ENCODE peak calls at places on chromosomes 16 and 17, in six cellular contexts. One of them, this sample, is unnamed.

GRCh38 chr16:8554881-8555280 is 35.4 kb downstream of the TMEM114 start:
- DNase-seq in glutamatergic neuron: no peak
- DNase-seq in B cell: no peak
- DNase-seq in right lobe of liver: no peak
- DNase-seq in uterus: no peak
- DNase-seq in nephron progenitor cell: no peak
- DNase-seq in this sample: no peak

GRCh38 chr16:79013004-79013403 is 587.5 kb downstream of the MAF start:
- DNase-seq in glutamatergic neuron: no peak
- DNase-seq in B cell: peak
- DNase-seq in right lobe of liver: no peak
- DNase-seq in uterus: no peak
- DNase-seq in nephron progenitor cell: no peak
- DNase-seq in this sample: no peak

GRCh38 chr16:27818231-27818630 is 245.3 kb downstream of the GSG1L start:
- DNase-seq in glutamatergic neuron: peak
- DNase-seq in B cell: no peak
- DNase-seq in right lobe of liver: no peak
- DNase-seq in uterus: no peak
- DNase-seq in nephron progenitor cell: no peak
- DNase-seq in this sample: no peak

GRCh38 chr17:63442549-63443035 is 3.5 kb downstream of the CYB561 start:
- DNase-seq in glutamatergic neuron: peak
- DNase-seq in B cell: no peak
- DNase-seq in right lobe of liver: no peak
- DNase-seq in uterus: no peak
- DNase-seq in nephron progenitor cell: peak
- DNase-seq in this sample: no peak

GRCh38 chr17:38451030-38451839 is 23.0 kb downstream of the ARHGAP23 start:
- DNase-seq in glutamatergic neuron: no peak
- DNase-seq in B cell: no peak
- DNase-seq in right lobe of liver: no peak
- DNase-seq in uterus: no peak
- DNase-seq in nephron progenitor cell: peak
- DNase-seq in this sample: peak

GRCh38 chr16:81997738-81998137 is 13.5 kb downstream of the SDR42E1 start:
- DNase-seq in glutamatergic neuron: no peak
- DNase-seq in B cell: no peak
- DNase-seq in right lobe of liver: no peak
- DNase-seq in uterus: no peak
- DNase-seq in nephron progenitor cell: no peak
- DNase-seq in this sample: no peak

GRCh38 chr16:14289692-14290340 is 218.7 kb downstream of the MRTFB start:
- DNase-seq in glutamatergic neuron: peak
- DNase-seq in B cell: no peak
- DNase-seq in right lobe of liver: no peak
- DNase-seq in uterus: no peak
- DNase-seq in nephron progenitor cell: peak
- DNase-seq in this sample: no peak

GRCh38 chr17:36755586-36755985 is 154.2 kb downstream of the MRM1 start:
- DNase-seq in glutamatergic neuron: no peak
- DNase-seq in B cell: no peak
- DNase-seq in right lobe of liver: no peak
- DNase-seq in uterus: no peak
- DNase-seq in nephron progenitor cell: no peak
- DNase-seq in this sample: no peak

GRCh38 chr17:73498854-73499597 is 145.2 kb downstream of the SDK2 start:
- DNase-seq in glutamatergic neuron: no peak
- DNase-seq in B cell: no peak
- DNase-seq in right lobe of liver: no peak
- DNase-seq in uterus: no peak
- DNase-seq in nephron progenitor cell: no peak
- DNase-seq in this sample: peak

GRCh38 chr16:17607624-17608023 is 136.9 kb upstream of the XYLT1 start:
- DNase-seq in glutamatergic neuron: peak
- DNase-seq in B cell: no peak
- DNase-seq in right lobe of liver: no peak
- DNase-seq in uterus: no peak
- DNase-seq in nephron progenitor cell: no peak
- DNase-seq in this sample: no peak

GRCh38 chr16:19269098-19269497 is 16.4 kb upstream of the CLEC19A start:
- DNase-seq in glutamatergic neuron: no peak
- DNase-seq in B cell: no peak
- DNase-seq in right lobe of liver: no peak
- DNase-seq in uterus: no peak
- DNase-seq in nephron progenitor cell: no peak
- DNase-seq in this sample: no peak

DNA sequence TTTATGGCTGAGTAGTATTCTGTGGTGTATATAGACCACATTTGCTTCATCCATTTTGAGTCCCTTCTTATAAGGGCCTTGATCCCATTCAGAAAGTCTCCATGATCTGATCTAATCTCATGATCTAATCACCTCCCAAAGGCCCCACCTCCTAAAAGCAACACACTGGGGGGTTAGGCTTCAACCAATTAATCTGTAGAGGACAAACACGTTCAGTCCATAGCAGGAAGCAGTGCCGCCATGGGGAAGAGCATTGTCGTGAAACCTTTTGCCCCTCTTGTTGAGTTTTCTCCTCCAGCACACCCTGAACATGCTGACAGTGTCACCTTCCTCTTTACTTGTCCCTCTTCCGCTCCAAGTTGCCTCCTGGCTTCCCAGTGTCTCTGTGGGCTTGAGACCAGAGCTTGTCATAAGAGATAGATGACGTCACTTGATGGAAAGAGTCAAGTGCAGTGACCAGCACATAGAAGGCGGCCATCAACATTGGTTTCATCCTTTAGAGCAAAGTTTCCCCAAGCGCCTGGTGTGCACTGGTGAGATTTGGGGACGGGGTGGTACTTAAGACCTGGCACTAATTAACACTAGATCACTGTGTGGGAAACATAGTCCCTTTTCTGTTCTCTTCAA is 74.1 kb downstream of the PRKCB start:
- DNase-seq in glutamatergic neuron: no peak
- DNase-seq in B cell: no peak
- DNase-seq in right lobe of liver: no peak
- DNase-seq in uterus: no peak
- DNase-seq in nephron progenitor cell: no peak
- DNase-seq in this sample: no peak
- TF ChIP-seq CTCF in glutamatergic neuron: no peak
- TF ChIP-seq CTCF in B cell: no peak
- TF ChIP-seq CTCF in right lobe of liver: no peak
- TF ChIP-seq CTCF in uterus: no peak
- TF ChIP-seq CTCF in nephron progenitor cell: no peak
- TF ChIP-seq CTCF in this sample: no peak

GRCh38 chr16:84183911-84184310 is 2.9 kb downstream of the TAF1C start:
- DNase-seq in glutamatergic neuron: no peak
- DNase-seq in B cell: peak
- DNase-seq in right lobe of liver: no peak
- DNase-seq in uterus: no peak
- DNase-seq in nephron progenitor cell: no peak
- DNase-seq in this sample: no peak
- TF ChIP-seq CTCF in glutamatergic neuron: no peak
- TF ChIP-seq CTCF in B cell: no peak
- TF ChIP-seq CTCF in right lobe of liver: no peak
- TF ChIP-seq CTCF in uterus: no peak
- TF ChIP-seq CTCF in nephron progenitor cell: no peak
- TF ChIP-seq CTCF in this sample: peak

GRCh38 chr16:1100084-1100800 is 4.2 kb upstream of the C1QTNF8 start:
- DNase-seq in glutamatergic neuron: no peak
- DNase-seq in B cell: no peak
- DNase-seq in right lobe of liver: no peak
- DNase-seq in uterus: no peak
- DNase-seq in nephron progenitor cell: no peak
- DNase-seq in this sample: no peak
- TF ChIP-seq CTCF in glutamatergic neuron: no peak
- TF ChIP-seq CTCF in B cell: no peak
- TF ChIP-seq CTCF in right lobe of liver: no peak
- TF ChIP-seq CTCF in uterus: no peak
- TF ChIP-seq CTCF in nephron progenitor cell: no peak
- TF ChIP-seq CTCF in this sample: no peak

DNA sequence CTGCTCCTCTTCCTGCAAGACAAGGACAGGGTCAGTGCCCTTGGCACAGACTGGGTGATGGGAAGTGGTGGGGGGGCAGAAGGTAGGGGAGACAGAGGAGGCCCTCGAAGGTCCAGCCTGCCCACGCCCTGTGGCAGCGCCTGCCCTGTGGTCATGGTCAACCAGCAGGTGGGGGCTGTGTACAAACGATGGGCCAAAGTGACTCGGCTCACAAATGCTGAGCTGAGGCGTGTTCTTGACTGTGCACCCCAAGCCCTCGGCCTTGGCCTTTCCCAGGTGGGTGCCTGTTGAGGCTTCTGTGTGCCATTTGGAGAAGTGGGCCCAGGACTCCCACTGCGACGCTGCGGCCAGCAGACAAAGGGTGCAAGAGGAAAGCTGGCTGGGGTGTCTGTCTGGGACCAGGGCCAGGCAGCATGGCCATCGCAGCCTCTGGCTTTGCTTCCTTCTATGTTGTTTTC is 22.6 kb downstream of the MXRA7 start:
- DNase-seq in glutamatergic neuron: no peak
- DNase-seq in B cell: no peak
- DNase-seq in right lobe of liver: no peak
- DNase-seq in uterus: peak
- DNase-seq in nephron progenitor cell: no peak
- DNase-seq in this sample: no peak
- TF ChIP-seq CTCF in glutamatergic neuron: no peak
- TF ChIP-seq CTCF in B cell: no peak
- TF ChIP-seq CTCF in right lobe of liver: no peak
- TF ChIP-seq CTCF in uterus: no peak
- TF ChIP-seq CTCF in nephron progenitor cell: no peak
- TF ChIP-seq CTCF in this sample: no peak

GRCh38 chr16:87347932-87348615 is 30.9 kb upstream of the C16orf95 start:
- DNase-seq in glutamatergic neuron: no peak
- DNase-seq in B cell: no peak
- DNase-seq in right lobe of liver: no peak
- DNase-seq in uterus: no peak
- DNase-seq in nephron progenitor cell: no peak
- DNase-seq in this sample: no peak
- TF ChIP-seq CTCF in glutamatergic neuron: no peak
- TF ChIP-seq CTCF in B cell: no peak
- TF ChIP-seq CTCF in right lobe of liver: no peak
- TF ChIP-seq CTCF in uterus: no peak
- TF ChIP-seq CTCF in nephron progenitor cell: no peak
- TF ChIP-seq CTCF in this sample: no peak

GRCh38 chr16:66225696-66226095 is 140.8 kb upstream of the CDH5 start:
- DNase-seq in glutamatergic neuron: no peak
- DNase-seq in B cell: no peak
- DNase-seq in right lobe of liver: no peak
- DNase-seq in uterus: no peak
- DNase-seq in nephron progenitor cell: no peak
- DNase-seq in this sample: no peak

GRCh38 chr16:66226762-66227161 is 139.7 kb upstream of the CDH5 start:
- DNase-seq in glutamatergic neuron: no peak
- DNase-seq in B cell: no peak
- DNase-seq in right lobe of liver: no peak
- DNase-seq in uterus: no peak
- DNase-seq in nephron progenitor cell: no peak
- DNase-seq in this sample: peak

GRCh38 chr16:66224636-66225035 is 141.9 kb upstream of the CDH5 start:
- DNase-seq in glutamatergic neuron: no peak
- DNase-seq in B cell: no peak
- DNase-seq in right lobe of liver: no peak
- DNase-seq in uterus: no peak
- DNase-seq in nephron progenitor cell: no peak
- DNase-seq in this sample: no peak

GRCh38 chr16:66228791-66229190 is 137.7 kb upstream of the CDH5 start:
- DNase-seq in glutamatergic neuron: no peak
- DNase-seq in B cell: no peak
- DNase-seq in right lobe of liver: no peak
- DNase-seq in uterus: no peak
- DNase-seq in nephron progenitor cell: no peak
- DNase-seq in this sample: no peak

GRCh38 chr16:66227766-66228530 is 138.5 kb upstream of the CDH5 start:
- DNase-seq in glutamatergic neuron: no peak
- DNase-seq in B cell: no peak
- DNase-seq in right lobe of liver: no peak
- DNase-seq in uterus: no peak
- DNase-seq in nephron progenitor cell: no peak
- DNase-seq in this sample: no peak
- TF ChIP-seq CTCF in glutamatergic neuron: no peak
- TF ChIP-seq CTCF in B cell: no peak
- TF ChIP-seq CTCF in right lobe of liver: no peak
- TF ChIP-seq CTCF in uterus: no peak
- TF ChIP-seq CTCF in nephron progenitor cell: no peak
- TF ChIP-seq CTCF in this sample: no peak

This sample was measured in left ventricle myocardium inferior.